ENCODE peak calls at places on chromosomes 7 and 10, in five cellular contexts. C is IMR-90, F is heart right ventricle, P is GM12865, I is lower lobe of right lung. V is an unnamed sample.

GRCh38 chr7:105877736-105878135 is 1.3 kb upstream of the ATXN7L1 start:
- DNase-seq in C (no peak), F (no peak), P (no peak), I (no peak), V (no peak)

GRCh38 chr7:145909956-145910611 is 206.5 kb upstream of the CNTNAP2 start:
- DNase-seq in C (peak; percentile 0), F (no peak), P (no peak), I (no peak), V (no peak)

GRCh38 chr10:103584216-103585010 is 90.9 kb downstream of the NEURL1 start:
- DNase-seq in C (no peak), F (peak; percentile 17), P (no peak), I (peak; percentile 59), V (no peak)

GRCh38 chr7:88256906-88257305 is 37.1 kb upstream of the SRI start:
- DNase-seq in C (no peak), F (no peak), P (no peak), I (no peak), V (no peak)

GRCh38 chr10:132904169-132904813 is 38.1 kb downstream of the CFAP46 start:
- DNase-seq in C (peak; percentile 24), F (no peak), P (no peak), I (peak; percentile 52), V (peak; percentile 14)

GRCh38 chr7:50307368-50308012 is 3.0 kb downstream of the IKZF1 start:
- DNase-seq in C (no peak), F (no peak), P (peak; percentile 78), I (no peak), V (no peak)

GRCh38 chr7:8441602-8442294 is 8.3 kb downstream of the NXPH1 start:
- DNase-seq in C (no peak), F (no peak), P (no peak), I (no peak), V (no peak)

GRCh38 chr7:278081-278480 is 11.9 kb upstream of the FOXL3 start:
- DNase-seq in C (no peak), F (no peak), P (no peak), I (no peak), V (peak; percentile 1)

GRCh38 chr10:28624351-28624750 is 53.0 kb upstream of the BAMBI start:
- DNase-seq in C (no peak), F (no peak), P (peak; percentile 51), I (no peak), V (no peak)

GRCh38 chr10:77582710-77583115 is 54.9 kb downstream of the KCNMA1 start:
- DNase-seq in C (peak; percentile 79), F (no peak), P (peak; percentile 17), I (peak; percentile 66), V (no peak)

GRCh38 chr7:106258789-106259188 is 26.0 kb downstream of the NAMPT start:
- DNase-seq in C (no peak), F (no peak), P (no peak), I (no peak), V (no peak)

GRCh38 chr10:129468187-129468586 is 1.1 kb downstream of the MGMT start:
- DNase-seq in C (no peak), F (no peak), P (no peak), I (no peak), V (no peak)

GRCh38 chr7:2734761-2735571 is 47.0 kb downstream of the AMZ1 start:
- DNase-seq in C (no peak), F (peak; percentile 47), P (no peak), I (no peak), V (peak; percentile 60)

GRCh38 chr7:149310113-149310836 is 48.3 kb downstream of the ZNF783 start:
- DNase-seq in C (peak; percentile 87), F (no peak), P (peak; percentile 70), I (no peak), V (no peak)

GRCh38 chr7:150335774-150336112 is 5.7 kb downstream of the RARRES2 start:
- DNase-seq in C (no peak), F (no peak), P (no peak), I (no peak), V (no peak)

GRCh38 chr10:100983868-100984669 is 3.2 kb downstream of the MRPL43 start:
- DNase-seq in C (no peak), F (no peak), P (no peak), I (peak; percentile 26), V (no peak)

GRCh38 chr7:141288626-141289025 is 214.8 kb downstream of the TMEM178B start:
- DNase-seq in C (no peak), F (no peak), P (no peak), I (no peak), V (no peak)

GRCh38 chr7:111531993-111532392 is 30.3 kb downstream of the IMMP2L start:
- DNase-seq in C (no peak), F (no peak), P (no peak), I (no peak), V (no peak)

GRCh38 chr7:98398567-98399372 is 2.1 kb downstream of the BAIAP2L1 start:
- DNase-seq in C (no peak), F (no peak), P (peak; percentile 36), I (no peak), V (no peak)

GRCh38 chr10:126777726-126778125 is 107.2 kb upstream of the C10orf90 start:
- DNase-seq in C (no peak), F (no peak), P (no peak), I (no peak), V (no peak)
- TF ChIP-seq CTCF in C (no peak), F (no peak), P (no peak), I (no peak), V (no peak)

GRCh38 chr7:18420758-18421157 is 74.8 kb upstream of the HDAC9 start:
- DNase-seq in C (peak; percentile 46), F (no peak), P (no peak), I (no peak), V (no peak)

GRCh38 chr7:18425227-18425626 is 70.3 kb upstream of the HDAC9 start:
- DNase-seq in C (no peak), F (no peak), P (no peak), I (no peak), V (no peak)

GRCh38 chr7:18416988-18417387 is 78.6 kb upstream of the HDAC9 start:
- DNase-seq in C (no peak), F (no peak), P (no peak), I (no peak), V (no peak)

GRCh38 chr7:18420176-18420575 is 75.4 kb upstream of the HDAC9 start:
- DNase-seq in C (no peak), F (no peak), P (no peak), I (no peak), V (no peak)

DNA sequence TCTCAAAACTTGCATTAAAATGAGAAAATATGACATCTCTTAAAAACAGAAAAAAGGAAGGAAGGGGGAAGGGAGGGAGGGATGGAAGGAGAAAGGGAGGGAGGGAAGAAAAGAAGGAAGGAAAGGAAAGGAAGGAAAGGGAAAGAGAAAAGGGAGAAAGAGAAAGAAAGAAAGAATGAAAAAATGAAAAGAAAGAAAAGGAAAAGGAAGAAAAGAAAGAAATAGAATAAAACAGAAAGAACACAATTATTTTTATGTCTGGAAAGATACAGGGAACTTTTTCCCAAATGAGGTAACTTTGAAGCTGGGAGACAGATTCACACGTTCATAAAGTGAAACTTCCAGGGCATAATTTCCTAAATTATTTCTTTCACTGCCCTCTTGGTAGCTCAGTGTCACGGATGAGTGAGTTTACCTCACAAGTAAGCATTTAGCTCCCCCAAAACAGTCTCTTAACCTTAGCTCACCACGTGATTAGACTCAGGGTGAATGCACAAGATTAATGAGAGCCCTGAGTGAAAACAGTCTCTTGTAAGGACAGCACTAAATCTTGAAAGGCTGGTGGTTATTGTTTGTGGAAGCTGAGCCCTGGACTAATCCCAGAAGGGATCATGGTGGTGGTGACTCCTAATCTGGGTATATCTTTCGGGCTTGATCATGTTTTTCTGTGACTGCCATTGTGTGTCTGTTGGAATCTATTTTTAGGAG is 74.1 kb upstream of the HDAC9 start:
- DNase-seq in C (no peak), F (no peak), P (peak; percentile 15), I (no peak), V (no peak)
- H3K4me3 ChIP-seq in C (no peak overlapping the region), F (no peak overlapping the region), P (no peak overlapping the region), I (no peak overlapping the region), V (no peak overlapping the region)

GRCh38 chr7:126426652-126427051 is 826.1 kb downstream of the GRM8 start:
- DNase-seq in C (no peak), F (no peak), P (no peak), I (no peak), V (no peak)
- TF ChIP-seq CTCF in C (no peak), F (no peak), P (no peak), I (no peak), V (no peak)

GRCh38 chr7:139958599-139959380 is 104.0 kb downstream of the PARP12 start:
- DNase-seq in C (peak; percentile 98), F (no peak), P (no peak), I (no peak), V (no peak)

GRCh38 chr7:139955098-139955820 is 107.5 kb downstream of the PARP12 start:
- DNase-seq in C (no peak), F (no peak), P (no peak), I (no peak), V (no peak)

GRCh38 chr7:139960158-139960557 is 102.6 kb downstream of the PARP12 start:
- DNase-seq in C (peak; percentile 54), F (no peak), P (no peak), I (no peak), V (no peak)

GRCh38 chr7:139959718-139960117 is 103.0 kb downstream of the PARP12 start:
- DNase-seq in C (no peak), F (no peak), P (no peak), I (no peak), V (no peak)
- H3K4me3 ChIP-seq in C (no peak overlapping the region), F (no peak overlapping the region), P (no peak overlapping the region), I (no peak overlapping the region), V (no peak overlapping the region)

GRCh38 chr10:112695539-112695938 is 248.5 kb downstream of the VTI1A start:
- DNase-seq in C (no peak), F (no peak), P (no peak), I (no peak), V (no peak)
- TF ChIP-seq CTCF in C (no peak), F (no peak), P (no peak), I (no peak), V (no peak)

GRCh38 chr7:4641091-4641666 is 40.9 kb upstream of the FOXK1 start:
- DNase-seq in C (no peak), F (no peak), P (no peak), I (no peak), V (no peak)
- H3K4me3 ChIP-seq in C (peak overlapping the region; percentile 54), F (peak overlapping the region; percentile 73), P (peak overlapping the region; percentile 69), I (peak overlapping the region; percentile 64), V (peak overlapping the region; percentile 78)

GRCh38 chr7:91266067-91266930 is 2.1 kb downstream of the FZD1 start:
- DNase-seq in C (peak; percentile 47), F (peak; percentile 13), P (peak; percentile 10), I (peak; percentile 49), V (peak; percentile 25)
- TF ChIP-seq CTCF in C (no peak), F (no peak), P (no peak), I (no peak), V (no peak)

V was measured in left ventricle myocardium inferior.